ENCODE peak calls at places on chromosomes 3 and 15, in nine cellular contexts. F, M, I, A, O, D, H, U and V are unnamed samples.
A peak's percentile ranks its signal among the peaks of the same experiment; 100 is the strongest.

GRCh38 chr3:17806201-17806600 is 63.8 kb upstream of the TBC1D5 start:
- DNase-seq in O (no peak), F (no peak), U (no peak), I (no peak), A (no peak), D (no peak), M (no peak), H (no peak), V (no peak)

GRCh38 chr3:139537325-139537724 is 2.2 kb downstream of the RBP1 start:
- DNase-seq in H (no peak), U (no peak), F (peak; percentile 34), D (peak; percentile 24), M (no peak), O (no peak), I (peak; percentile 96), A (no peak), V (no peak)

GRCh38 chr15:41581110-41581509 is 22.1 kb downstream of the TYRO3 start:
- DNase-seq in A (no peak), O (no peak), D (peak; percentile 22), I (no peak), U (no peak), H (no peak), F (peak; percentile 44), M (no peak), V (no peak)

GRCh38 chr15:31847961-31848360 is 182.4 kb upstream of the CHRNA7 start:
- DNase-seq in I (no peak), M (no peak), A (no peak), F (no peak), D (no peak), U (no peak), H (no peak), O (no peak), V (no peak)

GRCh38 chr3:112089956-112090898 is 4.0 kb downstream of the C3orf52 start:
- DNase-seq in U (no peak), F (peak; percentile 80), I (no peak), H (no peak), D (no peak), O (no peak), M (no peak), A (no peak), V (no peak)

GRCh38 chr15:23569513-23569912 is 4.0 kb downstream of the MKRN3 start:
- DNase-seq in M (no peak), A (no peak), O (no peak), D (no peak), I (peak; percentile 6), F (no peak), H (no peak), U (no peak), V (peak; percentile 12)

GRCh38 chr15:95024388-95024787 is 793.0 kb downstream of the MCTP2 start:
- DNase-seq in M (no peak), O (no peak), F (peak; percentile 9), H (no peak), A (no peak), U (no peak), D (peak; percentile 65), I (peak; percentile 22), V (no peak)

GRCh38 chr3:113231827-113232253 is 20.5 kb downstream of the BOC start:
- DNase-seq in U (no peak), H (peak; percentile 83), M (no peak), O (peak; percentile 42), D (peak; percentile 88), I (peak; percentile 91), F (peak; percentile 71), A (no peak), V (peak; percentile 90)

GRCh38 chr3:127701281-127701792 is 28.6 kb downstream of the ABTB1 start:
- DNase-seq in I (no peak), M (no peak), A (no peak), O (no peak), H (no peak), U (no peak), F (no peak), D (no peak), V (no peak)